ENCODE peak calls at places on chromosomes 5 and 9, in eight cellular contexts. I is K562; G is fibroblast of lung; M is right atrium auricular region; N is CD4-positive, alpha-beta T cell; E is aorta; X is endodermal cell; F is IMR-90. W is an unnamed sample.

GRCh38 chr5:757346-757930 is 27.1 kb downstream of the ZDHHC11B start:
- DNase-seq in E (peak; percentile 86), I (no peak), M (peak; percentile 60), X (no peak), N (peak; percentile 39), F (no peak), G (no peak), W (peak; percentile 6)

GRCh38 chr9:137804908-137805356 is 72.7 kb upstream of the CACNA1B start:
- DNase-seq in E (no peak), N (no peak), G (peak; percentile 6), I (no peak), F (peak; percentile 47), M (no peak), X (no peak), W (no peak)

GRCh38 chr5:37133939-37134338 is 115.2 kb downstream of the CPLANE1 start:
- DNase-seq in N (no peak), M (no peak), F (peak; percentile 75), X (no peak), E (no peak), G (peak; percentile 24), I (no peak), W (no peak)

GRCh38 chr9:121185178-121185745 is 16.4 kb downstream of the RAB14 start:
- DNase-seq in M (no peak), X (no peak), G (no peak), E (no peak), F (no peak), N (no peak), I (no peak), W (no peak)

GRCh38 chr9:18741880-18742279 is 267.9 kb downstream of the ADAMTSL1 start:
- DNase-seq in G (no peak), E (no peak), M (no peak), F (no peak), I (no peak), X (no peak), N (no peak), W (no peak)

GRCh38 chr9:131590449-131590848 is 45.1 kb downstream of the PRRT1B start:
- DNase-seq in I (no peak), M (no peak), G (no peak), N (no peak), F (no peak), E (peak; percentile 67), X (no peak), W (no peak)

GRCh38 chr5:95842955-95843544 is 20.5 kb upstream of the GLRX start:
- DNase-seq in X (peak; percentile 68), M (peak; percentile 79), E (peak; percentile 53), I (peak; percentile 89), F (peak; percentile 75), G (peak; percentile 74), N (peak; percentile 55), W (peak; percentile 30)

GRCh38 chr5:89260254-89260653 is 377.3 kb upstream of the MEF2C start:
- DNase-seq in I (no peak), E (no peak), G (peak; percentile 28), X (no peak), F (peak; percentile 40), N (no peak), M (no peak), W (no peak)

GRCh38 chr5:23419115-23419514 is 88.3 kb upstream of the PRDM9 start:
- DNase-seq in N (no peak), F (no peak), X (no peak), I (no peak), E (no peak), M (no peak), G (no peak), W (no peak)

GRCh38 chr9:17349816-17350215 is 215.0 kb downstream of the CNTLN start:
- DNase-seq in N (no peak), E (no peak), G (peak; percentile 37), I (no peak), F (peak; percentile 71), X (no peak), M (no peak), W (no peak)

GRCh38 chr9:27047126-27047525 is 41.7 kb upstream of the LRRC19 start:
- DNase-seq in E (no peak), M (no peak), N (no peak), I (no peak), X (no peak), F (no peak), G (no peak), W (no peak)

GRCh38 chr5:37714756-37715155 is 125.1 kb downstream of the GDNF start:
- DNase-seq in G (no peak), E (no peak), I (no peak), X (no peak), M (no peak), F (no peak), N (no peak), W (no peak)

GRCh38 chr9:129850821-129851540 is 15.7 kb downstream of the USP20 start:
- DNase-seq in M (no peak), X (no peak), N (no peak), E (peak; percentile 76), F (no peak), I (no peak), G (no peak), W (no peak)
- H3K27ac ChIP-seq in M (no peak overlapping the region), X (no peak overlapping the region), N (no peak overlapping the region), E (peak overlapping the region; percentile 89), F (no peak overlapping the region), I (no peak overlapping the region), G (no peak overlapping the region), W (no peak overlapping the region)

DNA sequence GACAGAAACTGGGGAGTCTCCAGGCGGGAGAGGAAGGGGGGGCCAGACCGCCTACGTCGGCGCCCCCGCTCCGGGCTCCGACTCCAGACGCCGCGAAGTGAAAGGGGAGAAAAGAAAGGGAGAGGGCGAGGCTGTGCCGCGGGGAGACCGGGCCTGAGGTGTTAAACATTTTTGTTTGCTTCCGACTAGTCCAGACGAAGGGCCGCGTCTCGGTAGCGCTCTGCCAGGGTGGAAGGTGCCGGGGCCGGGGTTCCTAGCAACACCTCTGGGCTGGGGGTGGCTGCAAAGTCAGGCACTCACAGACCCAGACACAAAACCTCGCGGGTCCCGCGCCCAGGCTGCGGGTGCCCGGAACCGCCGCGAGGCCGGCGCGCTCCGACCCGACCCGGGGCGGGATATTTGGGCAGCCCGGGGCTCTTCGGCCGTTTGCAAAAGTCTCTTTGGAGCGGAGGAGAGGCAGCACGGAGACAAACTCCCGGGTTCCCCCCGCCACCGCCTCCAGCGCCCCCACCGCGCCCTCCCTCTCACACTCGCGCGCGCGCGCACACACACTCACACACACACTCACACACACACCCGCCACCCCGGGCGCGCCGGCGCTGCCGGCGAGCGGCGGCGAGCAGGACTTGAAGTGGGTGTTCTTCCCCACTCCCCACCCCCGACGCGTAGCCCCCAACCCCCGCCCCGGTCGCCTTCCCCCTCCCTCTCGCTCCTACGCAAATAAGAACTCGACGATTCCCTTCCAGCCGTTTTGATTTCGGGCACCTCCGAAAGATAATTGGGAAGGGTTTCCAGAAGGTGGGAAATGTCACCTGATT is 564 bp upstream of the FST start:
- DNase-seq in I (peak; percentile 24), F (peak; percentile 73), N (peak; percentile 35), E (peak; percentile 86), X (peak; percentile 87), G (peak; percentile 59), M (no peak), W (peak; percentile 27)
- H3K27ac ChIP-seq in I (no peak overlapping the region), F (peak overlapping the region; percentile 94), N (no peak overlapping the region), E (no peak overlapping the region), X (peak overlapping the region; percentile 97), G (peak overlapping the region; percentile 94), M (peak overlapping the region; percentile 63), W (peak overlapping the region; percentile 21)

DNA sequence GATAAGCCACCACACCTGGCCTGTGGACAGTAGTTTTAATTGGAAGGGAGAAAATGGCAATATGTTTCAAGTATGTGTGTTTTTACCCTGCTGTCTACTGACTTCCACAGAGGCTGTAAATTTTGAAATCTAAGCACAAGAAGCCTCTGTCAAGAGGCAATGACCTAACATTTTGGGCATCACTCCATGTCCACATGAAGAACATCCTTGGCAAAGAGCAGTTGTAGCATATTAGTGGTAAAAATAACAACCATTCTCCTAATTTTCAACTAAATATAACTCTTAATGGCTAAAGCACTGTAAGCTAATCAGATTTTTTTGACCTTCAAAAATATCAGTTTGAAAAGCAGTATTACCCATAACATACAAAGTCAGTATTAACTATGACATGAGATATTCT is 100.3 kb upstream of the APC start:
- DNase-seq in X (no peak), G (no peak), M (no peak), I (no peak), N (no peak), E (no peak), F (no peak), W (no peak)
- H3K27ac ChIP-seq in X (no peak overlapping the region), G (no peak overlapping the region), M (no peak overlapping the region), I (no peak overlapping the region), N (no peak overlapping the region), E (no peak overlapping the region), F (no peak overlapping the region), W (no peak overlapping the region)

DNA sequence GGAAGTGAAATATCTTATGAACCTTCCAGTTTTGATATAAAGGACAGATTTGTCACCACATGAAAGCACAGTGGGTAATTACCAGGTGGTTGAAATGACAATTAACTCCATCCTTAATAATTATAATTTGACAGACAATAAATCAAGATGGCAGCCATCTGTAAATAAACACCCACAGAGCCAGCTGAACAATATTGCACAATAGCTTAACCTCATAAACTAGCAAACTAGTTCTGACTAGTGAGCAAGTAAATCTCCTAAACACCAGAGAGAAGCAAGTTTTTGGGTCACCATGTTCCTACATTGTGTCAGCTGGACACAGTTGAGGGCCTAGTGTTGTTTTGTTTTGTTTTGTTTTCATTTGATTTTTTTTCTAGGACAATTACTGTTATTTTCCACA is 577.4 kb downstream of the ACTL7B start:
- DNase-seq in N (no peak), I (no peak), F (no peak), G (peak; percentile 36), X (no peak), E (no peak), M (no peak), W (no peak)
- H3K27ac ChIP-seq in N (no peak overlapping the region), I (no peak overlapping the region), F (no peak overlapping the region), G (no peak overlapping the region), X (no peak overlapping the region), E (no peak overlapping the region), M (no peak overlapping the region), W (no peak overlapping the region)

GRCh38 chr9:111966324-111966723 is 69.7 kb downstream of the UGCG start:
- DNase-seq in F (no peak), G (no peak), M (no peak), X (no peak), N (no peak), E (no peak), I (peak; percentile 65), W (no peak)

GRCh38 chr9:111961575-111961974 is 65.0 kb downstream of the UGCG start:
- DNase-seq in F (peak; percentile 86), E (no peak), G (peak; percentile 56), M (no peak), I (peak; percentile 42), X (no peak), N (no peak), W (peak; percentile 66)

GRCh38 chr9:111965566-111966019 is 69.0 kb downstream of the UGCG start:
- DNase-seq in M (no peak), I (no peak), G (peak; percentile 88), N (no peak), X (no peak), E (no peak), F (peak; percentile 99), W (peak; percentile 30)

GRCh38 chr9:111962021-111962420 is 65.4 kb downstream of the UGCG start:
- DNase-seq in X (no peak), F (no peak), I (no peak), M (no peak), N (no peak), G (no peak), E (no peak), W (no peak)

DNA sequence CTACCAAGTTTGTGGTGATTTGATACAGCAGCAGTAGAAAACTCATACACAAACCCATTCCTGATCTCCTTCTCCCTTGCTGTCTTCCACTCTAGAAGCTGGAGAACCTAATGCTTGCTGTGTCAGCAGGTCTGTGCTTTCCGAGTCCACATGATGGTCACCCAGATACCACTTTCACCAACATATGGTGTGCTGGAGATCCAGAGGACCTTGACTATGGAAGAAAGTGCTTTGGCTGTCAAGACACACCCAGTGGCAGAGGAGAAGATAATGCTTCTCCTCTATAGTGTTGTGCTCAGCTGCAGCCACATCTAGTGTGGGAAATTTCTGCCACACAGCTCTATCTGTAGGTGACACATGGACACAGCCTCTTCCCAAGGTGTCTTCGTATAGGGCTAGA is 67.4 kb downstream of the UGCG start:
- DNase-seq in F (no peak), X (no peak), I (peak; percentile 62), M (no peak), G (no peak), N (no peak), E (no peak), W (no peak)
- H3K27ac ChIP-seq in F (no peak overlapping the region), X (no peak overlapping the region), I (no peak overlapping the region), M (no peak overlapping the region), G (no peak overlapping the region), N (no peak overlapping the region), E (no peak overlapping the region), W (no peak overlapping the region)